ENCODE peak calls at places on chromosomes 16 and 17, in ten cellular contexts. One of them, this sample, is unnamed.
A peak's percentile ranks its signal among the peaks of the same experiment; 100 is the strongest.

GRCh38 chr16:50721549-50722409 is 20.1 kb upstream of the CYLD start:
- DNase-seq in Karpas-422: no peak
- DNase-seq in pancreas: peak; percentile 29
- DNase-seq in esophagus squamous epithelium: no peak
- DNase-seq in Peyer's patch: no peak
- DNase-seq in CD4-positive, CD25-positive, alpha-beta regulatory T cell: no peak
- DNase-seq in heart right ventricle: no peak
- DNase-seq in left ventricle myocardium inferior: no peak
- DNase-seq in cardiac muscle cell: no peak
- DNase-seq in A549: no peak
- DNase-seq in this sample: peak; percentile 27

GRCh38 chr16:85708338-85708737 is 19.6 kb upstream of the GINS2 start:
- DNase-seq in cardiac muscle cell: no peak
- DNase-seq in pancreas: no peak
- DNase-seq in Peyer's patch: no peak
- DNase-seq in CD4-positive, CD25-positive, alpha-beta regulatory T cell: no peak
- DNase-seq in left ventricle myocardium inferior: no peak
- DNase-seq in esophagus squamous epithelium: no peak
- DNase-seq in Karpas-422: no peak
- DNase-seq in A549: no peak
- DNase-seq in heart right ventricle: no peak
- DNase-seq in this sample: no peak

GRCh38 chr17:56121661-56122060 is 31.6 kb upstream of the ANKFN1 start:
- DNase-seq in pancreas: no peak
- DNase-seq in left ventricle myocardium inferior: no peak
- DNase-seq in Karpas-422: peak; percentile 39
- DNase-seq in Peyer's patch: no peak
- DNase-seq in heart right ventricle: no peak
- DNase-seq in cardiac muscle cell: no peak
- DNase-seq in esophagus squamous epithelium: no peak
- DNase-seq in A549: no peak
- DNase-seq in CD4-positive, CD25-positive, alpha-beta regulatory T cell: no peak
- DNase-seq in this sample: no peak

GRCh38 chr16:87877942-87878507 is 8.7 kb upstream of the SLC7A5 start:
- DNase-seq in Karpas-422: peak; percentile 82
- DNase-seq in Peyer's patch: no peak
- DNase-seq in pancreas: no peak
- DNase-seq in heart right ventricle: no peak
- DNase-seq in A549: no peak
- DNase-seq in left ventricle myocardium inferior: no peak
- DNase-seq in esophagus squamous epithelium: no peak
- DNase-seq in cardiac muscle cell: no peak
- DNase-seq in CD4-positive, CD25-positive, alpha-beta regulatory T cell: no peak
- DNase-seq in this sample: no peak

GRCh38 chr16:31880322-31880979 is 6.8 kb downstream of the ZNF267 start:
- DNase-seq in cardiac muscle cell: peak; percentile 87
- DNase-seq in pancreas: no peak
- DNase-seq in CD4-positive, CD25-positive, alpha-beta regulatory T cell: no peak
- DNase-seq in left ventricle myocardium inferior: no peak
- DNase-seq in Karpas-422: no peak
- DNase-seq in Peyer's patch: no peak
- DNase-seq in A549: no peak
- DNase-seq in esophagus squamous epithelium: no peak
- DNase-seq in heart right ventricle: no peak
- DNase-seq in this sample: no peak

GRCh38 chr17:21376835-21377690 is 906 bp downstream of the KCNJ12 start:
- DNase-seq in A549: peak; percentile 40
- DNase-seq in CD4-positive, CD25-positive, alpha-beta regulatory T cell: no peak
- DNase-seq in Peyer's patch: no peak
- DNase-seq in esophagus squamous epithelium: no peak
- DNase-seq in Karpas-422: no peak
- DNase-seq in cardiac muscle cell: peak; percentile 45
- DNase-seq in heart right ventricle: peak; percentile 36
- DNase-seq in left ventricle myocardium inferior: no peak
- DNase-seq in pancreas: no peak
- DNase-seq in this sample: no peak

GRCh38 chr17:80667462-80668277 is 123.0 kb downstream of the RPTOR start:
- DNase-seq in left ventricle myocardium inferior: no peak
- DNase-seq in A549: no peak
- DNase-seq in esophagus squamous epithelium: no peak
- DNase-seq in Karpas-422: no peak
- DNase-seq in cardiac muscle cell: no peak
- DNase-seq in heart right ventricle: no peak
- DNase-seq in CD4-positive, CD25-positive, alpha-beta regulatory T cell: peak; percentile 32
- DNase-seq in pancreas: no peak
- DNase-seq in Peyer's patch: no peak
- DNase-seq in this sample: no peak

GRCh38 chr17:31394544-31394943 is 3.1 kb downstream of the RAB11FIP4 start:
- DNase-seq in Peyer's patch: peak; percentile 52
- DNase-seq in left ventricle myocardium inferior: peak; percentile 58
- DNase-seq in CD4-positive, CD25-positive, alpha-beta regulatory T cell: peak; percentile 27
- DNase-seq in pancreas: peak; percentile 24
- DNase-seq in Karpas-422: peak; percentile 85
- DNase-seq in heart right ventricle: peak; percentile 64
- DNase-seq in esophagus squamous epithelium: no peak
- DNase-seq in cardiac muscle cell: peak; percentile 85
- DNase-seq in A549: peak; percentile 46
- DNase-seq in this sample: no peak

GRCh38 chr17:40313660-40314556 is 4.9 kb downstream of the RARA start:
- DNase-seq in left ventricle myocardium inferior: no peak
- DNase-seq in A549: peak; percentile 61
- DNase-seq in cardiac muscle cell: no peak
- DNase-seq in esophagus squamous epithelium: no peak
- DNase-seq in heart right ventricle: no peak
- DNase-seq in Karpas-422: no peak
- DNase-seq in CD4-positive, CD25-positive, alpha-beta regulatory T cell: no peak
- DNase-seq in pancreas: no peak
- DNase-seq in Peyer's patch: no peak
- DNase-seq in this sample: no peak

GRCh38 chr16:51034481-51035109 is 116.5 kb downstream of the SALL1 start:
- DNase-seq in heart right ventricle: no peak
- DNase-seq in CD4-positive, CD25-positive, alpha-beta regulatory T cell: no peak
- DNase-seq in A549: no peak
- DNase-seq in left ventricle myocardium inferior: no peak
- DNase-seq in pancreas: no peak
- DNase-seq in cardiac muscle cell: no peak
- DNase-seq in esophagus squamous epithelium: no peak
- DNase-seq in Karpas-422: peak; percentile 45
- DNase-seq in Peyer's patch: no peak
- DNase-seq in this sample: no peak

GRCh38 chr16:56657555-56658430 is at the start of gene MT1F:
- DNase-seq in Peyer's patch: peak; percentile 97
- DNase-seq in Karpas-422: peak; percentile 87
- DNase-seq in left ventricle myocardium inferior: peak; percentile 73
- DNase-seq in pancreas: peak; percentile 97
- DNase-seq in cardiac muscle cell: peak; percentile 55
- DNase-seq in heart right ventricle: peak; percentile 73
- DNase-seq in A549: peak; percentile 78
- DNase-seq in esophagus squamous epithelium: no peak
- DNase-seq in CD4-positive, CD25-positive, alpha-beta regulatory T cell: peak; percentile 51
- DNase-seq in this sample: peak; percentile 49

GRCh38 chr16:85062303-85062702 is 34.7 kb downstream of the KIAA0513 start:
- DNase-seq in esophagus squamous epithelium: no peak
- DNase-seq in A549: no peak
- DNase-seq in left ventricle myocardium inferior: no peak
- DNase-seq in pancreas: no peak
- DNase-seq in CD4-positive, CD25-positive, alpha-beta regulatory T cell: no peak
- DNase-seq in Peyer's patch: no peak
- DNase-seq in Karpas-422: no peak
- DNase-seq in heart right ventricle: no peak
- DNase-seq in cardiac muscle cell: no peak
- DNase-seq in this sample: no peak

GRCh38 chr16:86305440-86305839 is 204.9 kb upstream of the FOXF1 start:
- DNase-seq in heart right ventricle: no peak
- DNase-seq in esophagus squamous epithelium: no peak
- DNase-seq in Peyer's patch: no peak
- DNase-seq in left ventricle myocardium inferior: no peak
- DNase-seq in CD4-positive, CD25-positive, alpha-beta regulatory T cell: no peak
- DNase-seq in Karpas-422: no peak
- DNase-seq in A549: no peak
- DNase-seq in cardiac muscle cell: no peak
- DNase-seq in pancreas: no peak
- DNase-seq in this sample: no peak

GRCh38 chr17:75557075-75557851 is 30.3 kb upstream of the MYO15B start:
- DNase-seq in Peyer's patch: peak; percentile 77
- DNase-seq in esophagus squamous epithelium: no peak
- DNase-seq in Karpas-422: no peak
- DNase-seq in CD4-positive, CD25-positive, alpha-beta regulatory T cell: no peak
- DNase-seq in cardiac muscle cell: peak; percentile 58
- DNase-seq in A549: peak; percentile 94
- DNase-seq in pancreas: peak; percentile 100
- DNase-seq in left ventricle myocardium inferior: no peak
- DNase-seq in heart right ventricle: no peak
- DNase-seq in this sample: no peak

GRCh38 chr17:19017401-19017800 is 12.8 kb upstream of the FAM83G start:
- DNase-seq in A549: no peak
- DNase-seq in pancreas: no peak
- DNase-seq in cardiac muscle cell: no peak
- DNase-seq in CD4-positive, CD25-positive, alpha-beta regulatory T cell: no peak
- DNase-seq in Peyer's patch: no peak
- DNase-seq in esophagus squamous epithelium: no peak
- DNase-seq in Karpas-422: no peak
- DNase-seq in heart right ventricle: no peak
- DNase-seq in left ventricle myocardium inferior: no peak
- DNase-seq in this sample: no peak

GRCh38 chr17:17876959-17877547 is 40.3 kb upstream of the SREBF1 start:
- DNase-seq in pancreas: peak; percentile 39
- DNase-seq in left ventricle myocardium inferior: peak; percentile 43
- DNase-seq in esophagus squamous epithelium: no peak
- DNase-seq in CD4-positive, CD25-positive, alpha-beta regulatory T cell: no peak
- DNase-seq in heart right ventricle: peak; percentile 39
- DNase-seq in Karpas-422: no peak
- DNase-seq in A549: no peak
- DNase-seq in Peyer's patch: no peak
- DNase-seq in cardiac muscle cell: peak; percentile 71
- DNase-seq in this sample: peak; percentile 56
- H3K27ac ChIP-seq in pancreas: peak overlapping the region; percentile 89
- H3K27ac ChIP-seq in left ventricle myocardium inferior: peak overlapping the region; percentile 94
- H3K27ac ChIP-seq in esophagus squamous epithelium: peak overlapping the region; percentile 87
- H3K27ac ChIP-seq in CD4-positive, CD25-positive, alpha-beta regulatory T cell: no peak overlapping the region
- H3K27ac ChIP-seq in heart right ventricle: peak overlapping the region; percentile 84
- H3K27ac ChIP-seq in Karpas-422: no peak overlapping the region
- H3K27ac ChIP-seq in A549: no peak overlapping the region
- H3K27ac ChIP-seq in Peyer's patch: peak overlapping the region; percentile 49
- H3K27ac ChIP-seq in cardiac muscle cell: peak overlapping the region; percentile 54
- H3K27ac ChIP-seq in this sample: peak overlapping the region; percentile 89

GRCh38 chr17:28370744-28371103 is 617 bp upstream of the VTN start:
- DNase-seq in pancreas: no peak
- DNase-seq in cardiac muscle cell: no peak
- DNase-seq in Peyer's patch: no peak
- DNase-seq in Karpas-422: no peak
- DNase-seq in heart right ventricle: no peak
- DNase-seq in esophagus squamous epithelium: no peak
- DNase-seq in CD4-positive, CD25-positive, alpha-beta regulatory T cell: no peak
- DNase-seq in A549: no peak
- DNase-seq in left ventricle myocardium inferior: no peak
- DNase-seq in this sample: no peak
- H3K4me3 ChIP-seq in pancreas: peak overlapping the region; percentile 54
- H3K4me3 ChIP-seq in cardiac muscle cell: no peak overlapping the region
- H3K4me3 ChIP-seq in Peyer's patch: no peak overlapping the region
- H3K4me3 ChIP-seq in Karpas-422: peak overlapping the region; percentile 89
- H3K4me3 ChIP-seq in heart right ventricle: peak overlapping the region; percentile 68
- H3K4me3 ChIP-seq in esophagus squamous epithelium: no peak overlapping the region
- H3K4me3 ChIP-seq in CD4-positive, CD25-positive, alpha-beta regulatory T cell: peak overlapping the region; percentile 67
- H3K4me3 ChIP-seq in A549: peak overlapping the region; percentile 57
- H3K4me3 ChIP-seq in left ventricle myocardium inferior: peak overlapping the region; percentile 76
- H3K4me3 ChIP-seq in this sample: peak overlapping the region; percentile 77

DNA sequence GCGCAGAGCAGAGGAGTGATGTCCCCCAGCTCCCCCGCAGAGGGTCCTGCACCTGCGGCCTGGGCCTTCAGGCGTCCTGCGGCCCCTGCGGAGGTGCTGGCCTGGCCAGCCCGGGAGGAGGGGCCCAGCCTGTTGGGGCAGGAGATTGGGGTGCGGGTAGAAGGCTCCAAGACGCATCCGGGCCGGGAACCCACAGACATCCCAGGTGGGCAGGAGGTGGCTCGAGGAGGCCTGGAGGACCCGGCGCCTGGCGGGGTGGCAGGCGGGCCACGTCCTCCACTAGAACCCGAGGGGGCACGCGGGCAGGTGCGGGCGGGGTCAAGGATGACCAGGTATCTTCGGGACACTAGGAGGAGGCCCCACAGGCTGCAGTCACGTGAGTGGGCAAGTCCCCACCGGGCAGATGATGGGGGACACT is 647 bp upstream of the SECTM1 start:
- DNase-seq in Peyer's patch: no peak
- DNase-seq in esophagus squamous epithelium: no peak
- DNase-seq in left ventricle myocardium inferior: no peak
- DNase-seq in cardiac muscle cell: no peak
- DNase-seq in heart right ventricle: no peak
- DNase-seq in CD4-positive, CD25-positive, alpha-beta regulatory T cell: no peak
- DNase-seq in pancreas: no peak
- DNase-seq in Karpas-422: no peak
- DNase-seq in A549: no peak
- DNase-seq in this sample: no peak
- H3K4me1 ChIP-seq in Peyer's patch: peaks cover 31% of the 10 kb centered on the region
- H3K4me1 ChIP-seq in esophagus squamous epithelium: peaks cover 84% of the 10 kb centered on the region
- H3K4me1 ChIP-seq in left ventricle myocardium inferior: peaks cover 65% of the 10 kb centered on the region
- H3K4me1 ChIP-seq in cardiac muscle cell: peaks cover 20% of the 10 kb centered on the region
- H3K4me1 ChIP-seq in heart right ventricle: peaks cover 58% of the 10 kb centered on the region
- H3K4me1 ChIP-seq in CD4-positive, CD25-positive, alpha-beta regulatory T cell: peaks cover 31% of the 10 kb centered on the region
- H3K4me1 ChIP-seq in pancreas: peaks cover 11% of the 10 kb centered on the region
- H3K4me1 ChIP-seq in Karpas-422: peaks cover 17% of the 10 kb centered on the region
- H3K4me1 ChIP-seq in A549: peaks cover 55% of the 10 kb centered on the region
- H3K4me1 ChIP-seq in this sample: peaks cover 18% of the 10 kb centered on the region

GRCh38 chr17:17538417-17539391 is 42.5 kb upstream of the RASD1 start:
- DNase-seq in left ventricle myocardium inferior: no peak
- DNase-seq in heart right ventricle: no peak
- DNase-seq in A549: peak; percentile 89
- DNase-seq in pancreas: peak; percentile 81
- DNase-seq in esophagus squamous epithelium: no peak
- DNase-seq in Karpas-422: no peak
- DNase-seq in cardiac muscle cell: peak; percentile 18
- DNase-seq in CD4-positive, CD25-positive, alpha-beta regulatory T cell: no peak
- DNase-seq in Peyer's patch: peak; percentile 67
- DNase-seq in this sample: no peak

GRCh38 chr17:17533901-17534441 is 37.8 kb upstream of the RASD1 start:
- DNase-seq in cardiac muscle cell: no peak
- DNase-seq in esophagus squamous epithelium: no peak
- DNase-seq in pancreas: peak; percentile 46
- DNase-seq in Karpas-422: no peak
- DNase-seq in heart right ventricle: no peak
- DNase-seq in A549: peak; percentile 85
- DNase-seq in CD4-positive, CD25-positive, alpha-beta regulatory T cell: no peak
- DNase-seq in Peyer's patch: no peak
- DNase-seq in left ventricle myocardium inferior: no peak
- DNase-seq in this sample: no peak

GRCh38 chr17:17537311-17538099 is 41.3 kb upstream of the RASD1 start:
- DNase-seq in Peyer's patch: no peak
- DNase-seq in left ventricle myocardium inferior: no peak
- DNase-seq in Karpas-422: no peak
- DNase-seq in cardiac muscle cell: peak; percentile 14
- DNase-seq in pancreas: no peak
- DNase-seq in esophagus squamous epithelium: no peak
- DNase-seq in A549: peak; percentile 26
- DNase-seq in CD4-positive, CD25-positive, alpha-beta regulatory T cell: no peak
- DNase-seq in heart right ventricle: no peak
- DNase-seq in this sample: no peak

GRCh38 chr17:17536702-17537101 is 40.5 kb upstream of the RASD1 start:
- DNase-seq in cardiac muscle cell: no peak
- DNase-seq in Peyer's patch: no peak
- DNase-seq in heart right ventricle: no peak
- DNase-seq in Karpas-422: no peak
- DNase-seq in A549: no peak
- DNase-seq in pancreas: no peak
- DNase-seq in left ventricle myocardium inferior: no peak
- DNase-seq in esophagus squamous epithelium: no peak
- DNase-seq in CD4-positive, CD25-positive, alpha-beta regulatory T cell: no peak
- DNase-seq in this sample: no peak

GRCh38 chr17:17535957-17536356 is 39.8 kb upstream of the RASD1 start:
- DNase-seq in Karpas-422: no peak
- DNase-seq in heart right ventricle: peak; percentile 86
- DNase-seq in CD4-positive, CD25-positive, alpha-beta regulatory T cell: no peak
- DNase-seq in esophagus squamous epithelium: no peak
- DNase-seq in Peyer's patch: no peak
- DNase-seq in cardiac muscle cell: no peak
- DNase-seq in left ventricle myocardium inferior: peak; percentile 88
- DNase-seq in A549: peak; percentile 81
- DNase-seq in pancreas: peak; percentile 76
- DNase-seq in this sample: no peak
- H3K27ac ChIP-seq in Karpas-422: no peak overlapping the region
- H3K27ac ChIP-seq in heart right ventricle: peak overlapping the region; percentile 56
- H3K27ac ChIP-seq in CD4-positive, CD25-positive, alpha-beta regulatory T cell: no peak overlapping the region
- H3K27ac ChIP-seq in esophagus squamous epithelium: no peak overlapping the region
- H3K27ac ChIP-seq in Peyer's patch: no peak overlapping the region
- H3K27ac ChIP-seq in cardiac muscle cell: no peak overlapping the region
- H3K27ac ChIP-seq in left ventricle myocardium inferior: peak overlapping the region; percentile 90
- H3K27ac ChIP-seq in A549: peak overlapping the region; percentile 76
- H3K27ac ChIP-seq in pancreas: peak overlapping the region; percentile 19
- H3K27ac ChIP-seq in this sample: no peak overlapping the region

This sample was measured in ascending aorta.